ENCODE peak calls at places on chromosome 21, in four cellular contexts. O is GM12878, R is H1, Z is HepG2. I is an unnamed sample.
A peak's percentile ranks its signal among the peaks of the same experiment; 100 is the strongest.

GRCh38 chr21:42219606-42220137 is 732 bp downstream of the ABCG1 start:
- DNase-seq in O (no peak), R (no peak), Z (no peak), I (no peak)

GRCh38 chr21:42022906-42023305 is 12.7 kb upstream of the ZBTB21 start:
- DNase-seq in O (no peak), R (no peak), Z (no peak), I (no peak)

GRCh38 chr21:41726970-41727783 is 39.7 kb downstream of the RIPK4 start:
- DNase-seq in O (no peak), R (no peak), Z (peak; percentile 48), I (no peak)

GRCh38 chr21:42233067-42233981 is 14.4 kb downstream of the ABCG1 start:
- DNase-seq in O (peak; percentile 82), R (no peak), Z (peak; percentile 30), I (peak; percentile 55)

GRCh38 chr21:42681296-42682206 is 28.1 kb downstream of the PDE9A start:
- DNase-seq in O (no peak), R (no peak), Z (no peak), I (no peak)

GRCh38 chr21:31671146-31671716 is 11.7 kb downstream of the SOD1 start:
- DNase-seq in O (no peak), R (no peak), Z (no peak), I (no peak)

GRCh38 chr21:42094811-42095210 is 23.7 kb downstream of the UMODL1 start:
- DNase-seq in O (no peak), R (no peak), Z (no peak), I (no peak)

GRCh38 chr21:20882462-20883415 is 115.5 kb upstream of the NCAM2 start:
- DNase-seq in O (no peak), R (peak; percentile 27), Z (no peak), I (peak; percentile 56)

GRCh38 chr21:21373969-21374368 is 375.8 kb downstream of the NCAM2 start:
- DNase-seq in O (no peak), R (no peak), Z (no peak), I (no peak)

GRCh38 chr21:41819856-41820281 is 53.0 kb upstream of the RIPK4 start:
- DNase-seq in O (no peak), R (no peak), Z (no peak), I (no peak)

GRCh38 chr21:41923641-41924342 is 30.0 kb downstream of the C2CD2 start:
- DNase-seq in O (no peak), R (no peak), Z (no peak), I (no peak)

GRCh38 chr21:39084979-39085729 is 98.1 kb downstream of the PSMG1 start:
- DNase-seq in O (no peak), R (no peak), Z (peak; percentile 73), I (no peak)

GRCh38 chr21:42525676-42526378 is 12.2 kb downstream of the SLC37A1 start:
- DNase-seq in O (no peak), R (no peak), Z (no peak), I (no peak)

GRCh38 chr21:38505654-38506523 is 7.6 kb upstream of the ERG start:
- DNase-seq in O (no peak), R (peak; percentile 33), Z (peak; percentile 62), I (peak; percentile 20)

GRCh38 chr21:39041815-39042214 is 141.4 kb downstream of the PSMG1 start:
- DNase-seq in O (no peak), R (no peak), Z (no peak), I (no peak)

GRCh38 chr21:26388731-26389231 is 184.3 kb downstream of the CYYR1 start:
- DNase-seq in O (no peak), R (no peak), Z (no peak), I (no peak)

GRCh38 chr21:39377444-39378050 is 28.7 kb upstream of the HMGN1 start:
- DNase-seq in O (no peak), R (no peak), Z (peak; percentile 20), I (peak; percentile 47)

GRCh38 chr21:28729887-28730286 is 262.8 kb downstream of the LTN1 start:
- DNase-seq in O (no peak), R (no peak), Z (no peak), I (no peak)

GRCh38 chr21:39670741-39671140 is 58.0 kb downstream of the B3GALT5 start:
- DNase-seq in O (no peak), R (no peak), Z (no peak), I (no peak)

GRCh38 chr21:15278851-15279250 is 214.1 kb upstream of the NRIP1 start:
- DNase-seq in O (no peak), R (no peak), Z (no peak), I (no peak)

GRCh38 chr21:28737671-28738279 is 254.9 kb downstream of the LTN1 start:
- DNase-seq in O (no peak), R (no peak), Z (peak; percentile 20), I (no peak)

GRCh38 chr21:42703173-42703908 is 49.9 kb downstream of the PDE9A start:
- DNase-seq in O (no peak), R (no peak), Z (no peak), I (no peak)

GRCh38 chr21:15272171-15272570 is 207.4 kb upstream of the NRIP1 start:
- DNase-seq in O (no peak), R (no peak), Z (no peak), I (no peak)

GRCh38 chr21:40846566-40847411 is at the start of gene DSCAM:
- DNase-seq in O (no peak), R (no peak), Z (no peak), I (no peak)

GRCh38 chr21:45294509-45295291 is 7.0 kb upstream of the POFUT2 start:
- DNase-seq in O (no peak), R (no peak), Z (no peak), I (no peak)

GRCh38 chr21:45293726-45294401 is 6.2 kb upstream of the POFUT2 start:
- DNase-seq in O (no peak), R (no peak), Z (no peak), I (no peak)

GRCh38 chr21:45292399-45293213 is 4.9 kb upstream of the POFUT2 start:
- DNase-seq in O (no peak), R (peak; percentile 65), Z (peak; percentile 76), I (peak; percentile 87)

GRCh38 chr21:45291613-45292398 is 4.1 kb upstream of the POFUT2 start:
- DNase-seq in O (no peak), R (no peak), Z (no peak), I (peak; percentile 60)

GRCh38 chr21:45293214-45293725 is 5.6 kb upstream of the POFUT2 start:
- DNase-seq in O (no peak), R (no peak), Z (no peak), I (no peak)
- TF ChIP-seq HDAC2 in O (no peak), R (no peak), Z (no peak), I (no peak)

DNA sequence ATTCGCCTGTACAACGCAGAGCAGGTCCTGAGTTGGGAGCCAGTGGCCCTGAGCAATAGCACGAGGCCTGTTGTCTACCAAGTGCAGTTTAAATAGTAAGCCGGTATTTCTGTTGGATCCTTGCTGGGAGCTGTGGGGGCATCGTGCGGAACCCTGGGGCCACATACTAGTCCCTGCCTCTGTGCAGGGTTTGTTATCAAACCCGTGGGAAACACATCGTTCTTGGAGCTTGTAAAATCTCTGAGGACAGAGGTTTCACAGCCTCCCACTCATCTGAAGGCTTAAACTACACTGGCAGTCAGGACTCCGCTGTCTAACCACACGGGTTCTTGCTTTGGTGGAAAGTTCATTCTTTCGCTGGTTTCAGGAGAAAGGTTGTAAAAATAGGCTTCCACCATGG is 11.7 kb downstream of the IFNGR2 start:
- DNase-seq in O (no peak), R (no peak), Z (no peak), I (no peak)
- TF ChIP-seq BRCA1 in O (no peak), R (no peak), Z (no peak), I (no peak)

GRCh38 chr21:35559128-35559831 is 501.0 kb downstream of the SETD4 start:
- DNase-seq in O (no peak), R (no peak), Z (no peak), I (no peak)

GRCh38 chr21:35563885-35564451 is 496.4 kb downstream of the SETD4 start:
- DNase-seq in O (no peak), R (no peak), Z (no peak), I (no peak)

GRCh38 chr21:35559881-35560280 is 500.4 kb downstream of the SETD4 start:
- DNase-seq in O (no peak), R (no peak), Z (no peak), I (no peak)

GRCh38 chr21:35562876-35563275 is 497.4 kb downstream of the SETD4 start:
- DNase-seq in O (no peak), R (no peak), Z (no peak), I (no peak)

GRCh38 chr21:35561076-35561475 is 499.2 kb downstream of the SETD4 start:
- DNase-seq in O (no peak), R (no peak), Z (no peak), I (no peak)
- TF ChIP-seq HDAC2 in O (no peak), R (no peak), Z (no peak), I (no peak)

DNA sequence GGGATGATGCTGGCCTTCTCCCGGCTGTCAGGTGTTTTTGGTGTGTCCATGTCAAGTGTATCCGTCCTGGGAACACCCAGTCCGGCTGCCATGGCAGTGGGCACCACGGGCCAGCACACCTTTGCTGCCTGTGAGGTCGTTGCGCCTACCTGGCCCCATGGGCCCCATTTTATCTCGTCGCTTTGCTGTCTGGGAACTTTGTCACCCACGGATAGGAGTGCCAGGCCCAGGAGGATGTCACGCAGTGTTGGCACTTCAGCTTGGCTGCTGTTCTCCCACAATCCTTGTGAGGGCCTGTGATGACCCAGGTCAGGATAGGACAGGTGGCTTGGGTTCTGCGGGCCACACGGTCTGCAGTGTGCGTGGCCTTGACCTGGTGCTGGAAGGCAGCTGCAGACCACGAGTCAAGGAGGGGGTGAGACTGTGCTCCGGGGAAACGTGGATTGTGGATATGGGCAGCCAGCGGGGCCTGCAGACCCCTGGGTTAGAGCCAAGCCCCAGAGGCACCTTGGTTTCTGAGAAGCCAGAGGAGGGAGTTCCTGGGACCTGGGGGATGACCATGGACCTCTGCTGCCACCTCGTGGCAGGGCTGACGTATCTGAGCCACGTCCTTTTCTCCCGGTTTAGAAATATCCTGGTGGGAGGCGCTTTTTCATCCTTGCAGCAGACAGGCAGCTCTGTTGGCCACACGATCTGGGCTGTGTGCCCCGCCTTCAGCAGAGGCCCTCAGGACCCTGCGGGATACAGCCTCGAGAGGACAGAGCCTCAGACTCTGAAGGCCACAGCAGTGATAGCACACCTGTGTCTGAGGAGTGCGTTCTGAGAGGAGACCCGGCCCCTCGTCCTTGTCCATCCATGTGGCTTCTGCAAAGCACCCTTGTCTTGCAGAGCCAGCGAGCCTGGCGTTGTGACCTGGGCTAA is 161.1 kb upstream of the COL6A1 start:
- DNase-seq in O (no peak), R (peak; percentile 85), Z (peak; percentile 78), I (peak; percentile 94)
- TF ChIP-seq BRCA1 in O (no peak), R (no peak), Z (no peak), I (no peak)

GRCh38 chr21:25186278-25186677 is 421.0 kb downstream of the MRPL39 start:
- DNase-seq in O (peak; percentile 60), R (no peak), Z (no peak), I (no peak)
- TF ChIP-seq HDAC2 in O (no peak), R (no peak), Z (no peak), I (no peak)

DNA sequence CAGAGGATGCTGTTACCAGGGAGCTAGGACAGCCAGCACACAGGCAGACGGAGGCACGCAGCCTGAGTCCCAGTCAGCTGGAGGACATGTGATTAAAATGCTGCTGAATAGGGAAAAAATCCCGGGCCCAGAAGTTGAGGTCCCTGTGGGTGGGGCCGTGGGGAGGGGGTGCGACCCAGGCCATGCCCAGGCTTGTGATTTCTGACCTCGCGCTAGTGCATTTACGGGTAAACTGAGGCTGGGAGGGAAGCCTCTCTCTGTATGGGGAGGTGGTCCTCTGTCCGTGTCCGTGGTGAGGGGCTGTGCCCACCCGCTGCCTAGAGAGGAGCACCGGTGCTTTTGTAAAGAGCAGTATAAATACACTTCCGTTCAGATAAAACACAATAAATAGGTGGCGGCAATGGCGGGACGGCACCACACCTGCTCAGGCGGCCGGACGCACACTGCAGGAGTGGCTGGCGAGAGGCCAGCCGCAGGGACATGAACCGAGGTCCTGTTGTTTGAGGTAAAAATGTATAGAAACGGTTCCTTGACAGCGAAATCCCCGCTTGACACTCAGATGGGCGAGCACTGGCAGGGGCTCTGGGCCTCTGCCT is 40.9 kb downstream of the KRTAP10-1 start:
- DNase-seq in O (no peak), R (no peak), Z (no peak), I (no peak)
- TF ChIP-seq BRCA1 in O (no peak), R (no peak), Z (no peak), I (no peak)

I was measured in K562.